ENCODE peak calls at places on chromosomes 4 and X, in seven cellular contexts. V is neural progenitor cell, Y is hepatocyte, U is GM23338, Z is SK-N-SH, P is GM23248, I is MM.1S. S is an unnamed sample.

GRCh38 chr4:825969-826330 is at the start of gene CPLX1:
- DNase-seq in Z (peak; percentile 96), I (no peak), P (peak; percentile 67), Y (peak; percentile 84), V (peak; percentile 65), U (peak; percentile 78), S (peak; percentile 6)

GRCh38 chr4:148730241-148730640 is 288.0 kb upstream of the NR3C2 start:
- DNase-seq in V (no peak), Y (no peak), U (no peak), I (no peak), Z (no peak), P (no peak), S (no peak)

GRCh38 chr4:7679431-7679830 is 244.7 kb upstream of the PSAPL1 start:
- DNase-seq in Y (no peak), Z (no peak), V (no peak), U (no peak), P (no peak), I (no peak), S (no peak)

GRCh38 chr4:90419124-90419711 is 292.0 kb downstream of the CCSER1 start:
- DNase-seq in U (peak; percentile 67), Z (peak; percentile 52), V (peak; percentile 46), P (peak; percentile 37), I (peak; percentile 43), Y (peak; percentile 50), S (peak; percentile 56)

GRCh38 chrX:129957241-129958099 is 25.0 kb upstream of the BCORL1 start:
- DNase-seq in V (peak; percentile 79), Y (peak; percentile 68), P (peak; percentile 66), Z (peak; percentile 84), U (peak; percentile 87), I (peak; percentile 69), S (peak; percentile 11)

GRCh38 chrX:8284131-8284530 is 113.1 kb upstream of the VCX2 start:
- DNase-seq in I (no peak), Y (no peak), Z (no peak), V (no peak), U (no peak), P (no peak), S (peak; percentile 6)

GRCh38 chr4:181643466-181643865 is 599.7 kb upstream of the TENM3 start:
- DNase-seq in P (no peak), Y (no peak), Z (no peak), V (no peak), I (no peak), U (no peak), S (no peak)

GRCh38 chr4:172666711-172667368 is 501.8 kb upstream of the GALNT7 start:
- DNase-seq in V (peak; percentile 52), Z (no peak), P (peak; percentile 41), I (no peak), Y (no peak), U (peak; percentile 57), S (no peak)

GRCh38 chr4:2691952-2692435 is 64.1 kb downstream of the TNIP2 start:
- DNase-seq in P (no peak), Y (no peak), V (no peak), Z (no peak), I (no peak), U (no peak), S (no peak)

GRCh38 chrX:150975655-150976390 is 7.3 kb upstream of the HMGB3 start:
- DNase-seq in I (no peak), U (no peak), P (no peak), V (no peak), Y (no peak), Z (no peak), S (no peak)

GRCh38 chrX:10360121-10360520 is 203.3 kb downstream of the CLCN4 start:
- DNase-seq in I (no peak), V (peak; percentile 2), Z (peak; percentile 39), U (no peak), P (peak; percentile 8), Y (no peak), S (no peak)

GRCh38 chr4:168724960-168725359 is 228.1 kb downstream of the PALLD start:
- DNase-seq in P (peak; percentile 67), I (no peak), Y (no peak), Z (no peak), U (peak; percentile 71), V (peak; percentile 40), S (no peak)

GRCh38 chrX:3216581-3216980 is 129.9 kb downstream of the MXRA5 start:
- DNase-seq in Z (no peak), I (no peak), P (peak; percentile 8), V (no peak), U (no peak), Y (peak; percentile 8), S (no peak)

GRCh38 chr4:88130544-88131305 is 27.7 kb downstream of the ABCG2 start:
- DNase-seq in P (no peak), U (no peak), V (no peak), I (no peak), Y (no peak), Z (no peak), S (no peak)

GRCh38 chr4:8905773-8906667 is 34.4 kb upstream of the HMX1 start:
- DNase-seq in U (no peak), I (no peak), P (no peak), Z (peak; percentile 14), Y (no peak), V (no peak), S (no peak)

GRCh38 chr4:95289028-95289634 is 259.6 kb downstream of the UNC5C start:
- DNase-seq in V (no peak), U (no peak), Y (peak; percentile 20), P (no peak), I (no peak), Z (no peak), S (peak; percentile 39)

GRCh38 chrX:55919367-55920221 is 202.0 kb downstream of the RRAGB start:
- DNase-seq in Z (no peak), P (no peak), Y (no peak), V (no peak), U (peak; percentile 6), I (peak; percentile 92), S (peak; percentile 9)

GRCh38 chr4:54233697-54234496 is 4.8 kb downstream of the PDGFRA start:
- DNase-seq in I (peak; percentile 78), Y (peak; percentile 91), V (peak; percentile 88), Z (peak; percentile 76), U (peak; percentile 86), P (peak; percentile 91), S (peak; percentile 92)

GRCh38 chrX:150421816-150422215 is 58.7 kb downstream of the MAMLD1 start:
- DNase-seq in V (no peak), U (no peak), Y (no peak), P (peak; percentile 18), Z (no peak), I (no peak), S (no peak)

GRCh38 chr4:185203380-185204237 is at the start of gene CFAP97:
- DNase-seq in U (peak; percentile 80), Z (peak; percentile 94), P (peak; percentile 97), V (peak; percentile 85), Y (peak; percentile 93), I (peak; percentile 84), S (peak; percentile 77)

GRCh38 chrX:23269923-23270322 is 64.7 kb upstream of the PTCHD1 start:
- DNase-seq in P (no peak), Y (no peak), U (no peak), V (no peak), I (no peak), Z (no peak), S (no peak)

GRCh38 chrX:129318375-129318774 is 204.9 kb downstream of the SMARCA1 start:
- DNase-seq in Z (peak; percentile 0), I (peak; percentile 84), Y (peak; percentile 27), P (peak; percentile 34), U (peak; percentile 31), V (no peak), S (peak; percentile 37)

GRCh38 chr4:37014584-37014983 is 230.0 kb upstream of the NWD2 start:
- DNase-seq in Z (no peak), P (no peak), I (no peak), U (no peak), Y (no peak), V (no peak), S (no peak)

GRCh38 chrX:16160729-16161128 is 6.6 kb upstream of the MAGEB17 start:
- DNase-seq in U (no peak), Z (no peak), V (no peak), P (peak; percentile 81), Y (no peak), I (no peak), S (peak; percentile 93)

DNA sequence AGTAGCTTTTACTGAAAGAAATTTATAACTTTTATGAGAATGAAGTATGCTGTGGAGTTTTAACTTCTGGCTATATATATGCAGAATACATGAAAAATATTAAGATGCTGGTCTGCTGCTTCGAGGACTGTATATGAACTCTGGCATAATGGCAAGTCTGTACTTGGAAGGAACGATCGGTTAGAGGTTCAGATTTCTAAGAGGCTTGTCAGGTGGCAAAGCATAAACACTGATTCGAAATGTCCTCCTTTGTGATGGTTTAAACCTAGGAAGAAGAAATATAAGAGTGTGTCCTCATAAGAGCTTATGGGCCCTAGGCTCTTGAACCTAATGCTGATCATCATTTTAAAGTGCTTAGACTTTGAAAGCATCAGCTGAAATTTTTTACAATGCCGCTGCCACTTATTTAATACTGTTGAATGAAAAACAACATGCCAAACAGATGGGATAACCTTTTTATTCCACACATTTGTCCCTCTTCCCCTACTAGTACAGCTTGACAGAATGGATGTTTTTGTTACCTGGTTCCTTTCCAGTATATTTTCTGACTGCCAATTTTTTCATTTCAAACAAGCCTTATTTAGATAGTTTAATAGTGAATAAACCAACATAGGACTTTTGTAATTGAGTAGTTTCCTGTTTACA is 8.7 kb downstream of the SPRY1 start:
- DNase-seq in I (no peak), U (no peak), Y (no peak), P (no peak), Z (no peak), V (no peak), S (no peak)
- H3K4me3 ChIP-seq in I (no peak overlapping the region), U (no peak overlapping the region), Y (no peak overlapping the region), P (no peak overlapping the region), Z (no peak overlapping the region), V (no peak overlapping the region), S (no peak overlapping the region)

GRCh38 chrX:107935664-107936433 is 46.3 kb downstream of the TEX13B start:
- DNase-seq in P (peak; percentile 12), Y (peak; percentile 10), Z (no peak), U (peak; percentile 63), I (no peak), V (peak; percentile 23), S (peak; percentile 49)
- TF ChIP-seq EZH2phosphoT487 in P (no peak), Y (no peak), Z (no peak), U (no peak), I (no peak), V (no peak), S (no peak)

DNA sequence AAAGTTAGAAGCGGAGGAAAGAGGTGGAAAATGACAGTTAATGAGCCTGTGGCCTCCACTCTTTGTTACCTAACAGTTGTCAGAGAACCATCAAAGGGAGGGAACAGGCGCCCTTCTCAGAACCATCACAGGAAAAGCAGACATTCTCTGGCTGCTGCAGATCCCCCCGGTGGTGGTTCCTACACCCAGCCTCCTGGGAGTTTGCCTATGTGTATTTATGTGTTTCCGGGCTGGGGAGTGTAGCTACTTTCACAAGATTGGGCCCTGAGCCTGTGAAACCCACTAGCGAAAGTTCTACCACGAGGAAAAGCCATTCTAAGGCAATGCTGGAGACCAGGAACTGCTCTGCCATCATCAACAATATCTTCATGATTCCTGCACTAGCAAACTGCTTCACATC is 52.7 kb upstream of the BCOR start:
- DNase-seq in Z (no peak), I (no peak), Y (no peak), V (peak; percentile 16), P (no peak), U (peak; percentile 13), S (peak; percentile 32)
- H3K27me3 ChIP-seq in Z (peaks cover 43% of the 10 kb centered on the region), I (no peaks in the 10 kb centered on the region), Y (peaks cover 77% of the 10 kb centered on the region), V (peaks cover 88% of the 10 kb centered on the region), P (no peaks in the 10 kb centered on the region), U (peaks cover 79% of the 10 kb centered on the region), S (no peaks in the 10 kb centered on the region)

GRCh38 chr4:157992948-157993839 is 179.6 kb downstream of the GASK1B start:
- DNase-seq in V (no peak), P (no peak), Y (no peak), Z (no peak), U (no peak), I (no peak), S (no peak)
- H3K4me3 ChIP-seq in V (no peak overlapping the region), P (no peak overlapping the region), Y (no peak overlapping the region), Z (no peak overlapping the region), U (no peak overlapping the region), I (no peak overlapping the region), S (no peak overlapping the region)